ENCODE peak calls at places on chromosomes 6 and 20, in six cellular contexts. G, K, D, V, O and J are unnamed samples.

GRCh38 chr20:50654899-50655298 is 36.4 kb downstream of the RIPOR3 start:
- DNase-seq in G (no peak), K (peak; percentile 74), D (no peak), V (no peak), O (peak; percentile 33), J (no peak)

GRCh38 chr6:92110390-92110789 is 1309.0 kb downstream of the EPHA7 start:
- DNase-seq in G (no peak), K (no peak), D (no peak), V (no peak), O (no peak), J (no peak)

GRCh38 chr20:59836768-59837167 is 96.7 kb downstream of the SYCP2 start:
- DNase-seq in G (no peak), K (no peak), D (no peak), V (peak; percentile 19), O (no peak), J (no peak)

GRCh38 chr6:2103644-2104523 is 141.5 kb downstream of the GMDS start:
- DNase-seq in G (no peak), K (peak; percentile 54), D (no peak), V (no peak), O (no peak), J (no peak)

GRCh38 chr6:101281266-101281665 is 112.2 kb upstream of the GRIK2 start:
- DNase-seq in G (no peak), K (no peak), D (no peak), V (no peak), O (no peak), J (no peak)

GRCh38 chr6:144471986-144472385 is 186.9 kb downstream of the UTRN start:
- DNase-seq in G (no peak), K (peak; percentile 29), D (no peak), V (no peak), O (no peak), J (no peak)

GRCh38 chr20:37220796-37221195 is 40.8 kb downstream of the GHRH start:
- DNase-seq in G (no peak), K (peak; percentile 79), D (no peak), V (no peak), O (no peak), J (no peak)

GRCh38 chr6:151869345-151869744 is 61.9 kb downstream of the ESR1 start:
- DNase-seq in G (no peak), K (peak; percentile 74), D (no peak), V (no peak), O (no peak), J (no peak)

GRCh38 chr6:47175656-47176055 is 133.5 kb upstream of the ADGRF1 start:
- DNase-seq in G (no peak), K (no peak), D (no peak), V (no peak), O (no peak), J (no peak)

GRCh38 chr6:97322226-97322625 is 39.2 kb upstream of the MMS22L start:
- DNase-seq in G (no peak), K (no peak), D (no peak), V (no peak), O (no peak), J (no peak)

GRCh38 chr6:29810371-29810770 is 17.3 kb upstream of the HLA-G start:
- DNase-seq in G (no peak), K (no peak), D (no peak), V (no peak), O (no peak), J (no peak)

GRCh38 chr20:32902456-32903420 is 44.0 kb downstream of the EFCAB8 start:
- DNase-seq in G (peak; percentile 32), K (peak; percentile 53), D (peak; percentile 63), V (peak; percentile 55), O (peak; percentile 46), J (no peak)

GRCh38 chr20:61476956-61477355 is 224.9 kb downstream of the CDH4 start:
- DNase-seq in G (no peak), K (no peak), D (no peak), V (no peak), O (no peak), J (no peak)

GRCh38 chr6:130161627-130162404 is 60.9 kb downstream of the SAMD3 start:
- DNase-seq in G (peak; percentile 6), K (no peak), D (no peak), V (peak; percentile 23), O (no peak), J (no peak)

GRCh38 chr20:6848992-6849391 is 81.5 kb downstream of the BMP2 start:
- DNase-seq in G (no peak), K (no peak), D (no peak), V (no peak), O (no peak), J (no peak)

GRCh38 chr6:16305246-16305725 is 66.9 kb downstream of the GMPR start:
- DNase-seq in G (no peak), K (no peak), D (no peak), V (no peak), O (no peak), J (peak; percentile 14)

GRCh38 chr20:6185268-6185667 is 62.4 kb upstream of the FERMT1 start:
- DNase-seq in G (no peak), K (no peak), D (no peak), V (no peak), O (no peak), J (no peak)

DNA sequence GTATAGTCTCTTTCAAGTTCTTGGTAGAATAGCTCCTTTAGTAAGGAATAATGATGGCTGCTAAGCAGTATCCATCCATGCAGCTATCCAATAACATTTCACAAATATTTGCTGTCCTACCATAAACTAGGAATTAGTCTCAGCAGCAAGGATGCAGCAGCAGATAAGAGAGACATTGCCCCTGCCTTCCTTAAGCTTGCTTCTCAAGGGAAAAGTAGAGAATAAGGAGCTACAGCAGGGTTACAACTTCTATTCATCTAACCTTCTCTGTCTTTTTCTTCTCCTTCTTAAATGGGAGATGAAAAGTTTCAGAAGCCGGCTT is 2.4 kb downstream of the IL22RA2 start:
- DNase-seq in G (no peak), K (no peak), D (no peak), V (no peak), O (no peak), J (no peak)
- H3K4me3 ChIP-seq in G (no peak overlapping the region), K (no peak overlapping the region), D (no peak overlapping the region), V (no peak overlapping the region), O (no peak overlapping the region), J (no peak overlapping the region)

GRCh38 chr6:166474721-166475565 is 92.2 kb upstream of the MPC1 start:
- DNase-seq in G (no peak), K (peak; percentile 37), D (no peak), V (no peak), O (no peak), J (no peak)

GRCh38 chr6:166476061-166476591 is 93.4 kb upstream of the MPC1 start:
- DNase-seq in G (no peak), K (no peak), D (no peak), V (no peak), O (no peak), J (no peak)

GRCh38 chr6:166476634-166477215 is 94.0 kb upstream of the MPC1 start:
- DNase-seq in G (no peak), K (no peak), D (no peak), V (no peak), O (no peak), J (no peak)

GRCh38 chr6:166471797-166472260 is 89.1 kb upstream of the MPC1 start:
- DNase-seq in G (no peak), K (no peak), D (no peak), V (peak; percentile 82), O (no peak), J (peak; percentile 37)

DNA sequence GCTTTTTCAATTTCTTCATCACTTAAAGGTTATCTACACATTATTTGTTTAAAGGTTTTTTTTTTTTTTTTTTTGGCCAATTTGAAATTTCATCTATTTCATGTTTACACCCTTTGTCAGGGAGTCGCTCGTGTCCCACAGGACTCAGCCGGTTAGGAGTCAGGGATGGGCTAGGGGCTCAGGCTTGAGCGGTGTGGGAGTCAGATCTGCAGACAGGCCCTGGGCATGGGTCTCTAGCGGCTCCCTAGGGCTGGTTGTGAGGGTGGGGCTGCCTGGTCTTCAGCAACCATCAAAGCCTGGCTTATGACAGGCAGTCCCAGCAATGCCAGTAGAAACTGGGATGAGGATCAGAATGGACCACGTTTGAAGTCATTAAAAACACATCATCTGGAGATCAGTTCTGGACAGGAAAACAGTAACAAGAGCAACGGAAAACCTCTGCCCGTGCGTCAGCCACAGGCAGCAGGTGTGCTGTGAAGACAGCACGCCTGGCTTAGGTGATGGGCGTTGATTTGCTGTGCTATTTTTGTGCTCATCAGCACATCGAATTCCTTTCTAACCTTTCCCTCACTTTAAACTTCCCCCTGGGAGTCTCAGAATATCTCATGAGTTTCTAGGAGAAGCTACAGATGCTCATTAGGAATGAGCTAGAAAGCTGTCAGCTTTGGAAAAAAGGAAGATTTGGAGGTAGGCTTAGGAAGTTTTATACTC is 91.3 kb upstream of the MPC1 start:
- DNase-seq in G (no peak), K (no peak), D (no peak), V (no peak), O (no peak), J (no peak)
- H3K4me3 ChIP-seq in G (no peak overlapping the region), K (no peak overlapping the region), D (no peak overlapping the region), V (no peak overlapping the region), O (no peak overlapping the region), J (no peak overlapping the region)

DNA sequence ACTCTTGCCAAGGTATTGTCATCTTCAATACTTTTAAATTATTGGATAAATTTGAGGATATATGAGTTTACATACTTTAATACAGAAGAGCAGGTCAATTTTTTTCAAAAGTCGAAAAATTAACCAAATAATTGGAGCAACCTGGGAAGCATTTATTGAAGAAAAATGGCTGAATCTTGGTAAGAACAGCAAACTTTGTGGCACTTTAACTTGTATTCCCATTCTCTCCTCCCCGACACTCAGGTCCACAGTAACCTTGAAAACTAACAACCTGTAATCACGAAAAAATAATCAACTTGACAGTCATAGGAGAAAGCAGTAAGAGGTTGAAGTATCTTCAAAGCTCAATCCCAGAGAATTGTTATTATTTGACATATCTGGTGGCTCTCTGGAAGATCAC is 55.6 kb downstream of the THEMIS start:
- DNase-seq in G (no peak), K (no peak), D (no peak), V (no peak), O (no peak), J (no peak)
- H3K4me3 ChIP-seq in G (no peak overlapping the region), K (no peak overlapping the region), D (no peak overlapping the region), V (no peak overlapping the region), O (no peak overlapping the region), J (no peak overlapping the region)

GRCh38 chr20:11919571-11919970 is 1.9 kb downstream of the BTBD3 start:
- DNase-seq in G (no peak), K (no peak), D (no peak), V (no peak), O (no peak), J (no peak)
- H3K4me3 ChIP-seq in G (peak overlapping the region; percentile 58), K (no peak overlapping the region), D (peak overlapping the region; percentile 53), V (peak overlapping the region; percentile 44), O (peak overlapping the region; percentile 57), J (peak overlapping the region; percentile 38)